ENCODE peak calls at places on chromosomes 12 and 14, in four cellular contexts. M, P, Q and X are unnamed samples. For H3K9me3, the result is how much of the 10 kb centered on the place peaks cover.

GRCh38 chr14:37466623-37467088 is 128.4 kb downstream of the FOXA1 start:
- DNase-seq in M (no peak), P (no peak), Q (no peak), X (no peak)

GRCh38 chr12:66119870-66120241 is 10.7 kb downstream of the LLPH start:
- DNase-seq in M (no peak), P (no peak), Q (no peak), X (no peak)

GRCh38 chr14:92412912-92413311 is 89.9 kb downstream of the SLC24A4 start:
- DNase-seq in M (no peak), P (no peak), Q (no peak), X (no peak)

GRCh38 chr14:95362180-95362494 is 42.4 kb upstream of the CLMN start:
- DNase-seq in M (no peak), P (no peak), Q (no peak), X (no peak)

GRCh38 chr12:56645201-56645716 is 525 bp downstream of the ATP5F1B start:
- DNase-seq in M (no peak), P (no peak), Q (no peak), X (no peak)

GRCh38 chr14:72350215-72350614 is 418.0 kb downstream of the RGS6 start:
- DNase-seq in M (no peak), P (no peak), Q (no peak), X (no peak)

GRCh38 chr12:124086299-124086898 is 113.4 kb downstream of the ZNF664 start:
- DNase-seq in M (no peak), P (no peak), Q (no peak), X (no peak)

GRCh38 chr14:75315143-75315542 is 36.5 kb downstream of the FOS start:
- DNase-seq in M (no peak), P (no peak), Q (no peak), X (no peak)

GRCh38 chr12:26156201-26156871 is 31.5 kb upstream of the BHLHE41 start:
- DNase-seq in M (peak), P (no peak), Q (no peak), X (no peak)

GRCh38 chr12:96912943-96913342 is 5.9 kb downstream of the NEDD1 start:
- DNase-seq in M (no peak), P (no peak), Q (no peak), X (no peak)

GRCh38 chr12:58888131-58888783 is 32.0 kb downstream of the LRIG3 start:
- DNase-seq in M (no peak), P (peak), Q (no peak), X (no peak)

GRCh38 chr14:100815478-100816285 is 10.2 kb upstream of the MEG3 start:
- DNase-seq in M (no peak), P (no peak), Q (no peak), X (no peak)

GRCh38 chr14:36520601-36521525 is 831 bp upstream of the NKX2-1 start:
- DNase-seq in M (no peak), P (no peak), Q (no peak), X (no peak)

GRCh38 chr12:112418248-112418595 is 525 bp upstream of the PTPN11 start:
- DNase-seq in M (no peak), P (no peak), Q (no peak), X (no peak)

GRCh38 chr12:113586461-113586860 is 114.8 kb upstream of the LHX5 start:
- DNase-seq in M (no peak), P (no peak), Q (no peak), X (no peak)

GRCh38 chr12:76706099-76706498 is 57.8 kb upstream of the ZDHHC17 start:
- DNase-seq in M (no peak), P (no peak), Q (no peak), X (no peak)

GRCh38 chr14:68784995-68785816 is 7.7 kb downstream of the ZFP36L1 start:
- DNase-seq in M (peak), P (peak), Q (no peak), X (peak)

GRCh38 chr14:68787235-68787727 is 5.6 kb downstream of the ZFP36L1 start:
- DNase-seq in M (peak), P (peak), Q (no peak), X (peak)

GRCh38 chr14:68785817-68786490 is 6.9 kb downstream of the ZFP36L1 start:
- DNase-seq in M (peak), P (peak), Q (no peak), X (peak)

GRCh38 chr14:68788275-68789001 is 4.4 kb downstream of the ZFP36L1 start:
- DNase-seq in M (no peak), P (no peak), Q (no peak), X (no peak)

DNA sequence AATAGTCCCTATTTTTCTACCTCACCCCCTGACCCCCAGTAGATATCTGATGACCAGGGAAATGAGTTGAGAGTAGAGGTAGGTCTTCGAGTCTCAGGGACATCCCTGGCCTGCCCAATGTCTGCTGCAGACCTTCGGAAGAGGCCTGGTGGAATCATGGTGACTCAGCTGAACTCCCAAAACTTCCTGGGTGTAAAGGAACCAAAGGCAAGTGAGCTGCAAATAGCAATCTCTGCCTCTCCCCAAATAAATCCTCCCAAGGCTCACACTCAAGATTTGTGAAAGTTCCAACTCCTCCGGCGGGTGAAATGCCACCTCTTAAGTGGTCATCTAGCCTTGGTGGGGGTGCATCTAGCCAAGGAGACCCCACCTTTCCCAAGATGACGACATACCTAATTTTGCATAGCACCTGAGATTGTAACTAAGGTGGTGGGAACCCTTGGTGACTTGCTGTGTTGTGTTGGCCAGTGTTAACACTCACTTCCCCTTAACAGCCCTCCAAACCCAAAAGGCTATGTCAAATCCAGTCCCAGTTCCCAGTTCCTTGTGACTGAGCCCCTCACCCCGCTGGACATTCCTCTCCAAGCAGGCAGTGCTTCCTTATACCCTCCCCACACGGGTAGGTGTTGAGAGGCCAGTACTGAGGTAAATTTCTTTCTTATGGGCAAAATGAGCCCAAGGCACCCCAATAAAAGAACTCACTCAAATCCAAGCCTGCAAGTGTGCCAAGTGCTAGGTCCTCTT is 6.2 kb downstream of the ZFP36L1 start:
- DNase-seq in M (peak), P (peak), Q (no peak), X (no peak)
- TF ChIP-seq POLR2A in M (no peak), P (no peak), Q (no peak), X (no peak)

GRCh38 chr12:45646851-45647581 is 82.5 kb upstream of the ARID2 start:
- DNase-seq in M (no peak), P (no peak), Q (no peak), X (no peak)
- H3K9me3 ChIP-seq in M (under half), P (under half), Q (under half), X (under half)

GRCh38 chr14:67241416-67242362 is at the start of gene PALS1:
- DNase-seq in M (no peak), P (peak), Q (no peak), X (no peak)
- TF ChIP-seq POLR2A in M (no peak), P (peak), Q (peak), X (no peak)

GRCh38 chr14:54647378-54647777 is 80.5 kb downstream of the SAMD4A start:
- DNase-seq in M (no peak), P (no peak), Q (no peak), X (no peak)

GRCh38 chr14:54650331-54651017 is 83.5 kb downstream of the SAMD4A start:
- DNase-seq in M (no peak), P (no peak), Q (no peak), X (no peak)

GRCh38 chr14:54642950-54643695 is 76.2 kb downstream of the SAMD4A start:
- DNase-seq in M (no peak), P (no peak), Q (no peak), X (no peak)

GRCh38 chr14:54643696-54644176 is 76.8 kb downstream of the SAMD4A start:
- DNase-seq in M (no peak), P (no peak), Q (no peak), X (no peak)

DNA sequence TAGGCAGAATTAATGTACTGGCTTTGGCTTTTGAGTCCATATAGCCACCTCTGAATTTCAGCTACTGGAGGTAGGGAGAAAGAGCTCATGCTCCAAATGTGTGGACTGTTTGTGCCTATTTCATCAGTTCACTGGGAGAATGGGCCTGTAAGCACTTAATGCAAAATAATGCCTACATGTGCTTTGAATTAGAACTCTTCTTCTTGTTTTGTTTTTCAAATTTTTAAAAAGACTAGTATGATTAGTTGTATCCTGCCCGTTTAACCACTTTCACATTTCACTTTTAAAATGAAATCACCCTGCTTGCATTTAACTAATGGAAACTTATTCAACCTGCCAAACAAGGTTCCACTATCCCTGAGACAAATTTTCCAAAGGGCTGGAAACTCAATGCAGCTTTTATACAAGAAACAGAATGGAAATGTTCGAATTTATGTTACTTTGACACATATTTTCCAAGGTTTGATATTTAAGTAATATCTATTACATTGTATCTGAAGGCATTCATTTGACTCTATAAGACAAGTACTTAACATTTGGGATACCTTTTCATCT is 79.7 kb downstream of the SAMD4A start:
- DNase-seq in M (no peak), P (no peak), Q (no peak), X (no peak)
- H3K9me3 ChIP-seq in M (under half), P (under half), Q (under half), X (under half)

DNA sequence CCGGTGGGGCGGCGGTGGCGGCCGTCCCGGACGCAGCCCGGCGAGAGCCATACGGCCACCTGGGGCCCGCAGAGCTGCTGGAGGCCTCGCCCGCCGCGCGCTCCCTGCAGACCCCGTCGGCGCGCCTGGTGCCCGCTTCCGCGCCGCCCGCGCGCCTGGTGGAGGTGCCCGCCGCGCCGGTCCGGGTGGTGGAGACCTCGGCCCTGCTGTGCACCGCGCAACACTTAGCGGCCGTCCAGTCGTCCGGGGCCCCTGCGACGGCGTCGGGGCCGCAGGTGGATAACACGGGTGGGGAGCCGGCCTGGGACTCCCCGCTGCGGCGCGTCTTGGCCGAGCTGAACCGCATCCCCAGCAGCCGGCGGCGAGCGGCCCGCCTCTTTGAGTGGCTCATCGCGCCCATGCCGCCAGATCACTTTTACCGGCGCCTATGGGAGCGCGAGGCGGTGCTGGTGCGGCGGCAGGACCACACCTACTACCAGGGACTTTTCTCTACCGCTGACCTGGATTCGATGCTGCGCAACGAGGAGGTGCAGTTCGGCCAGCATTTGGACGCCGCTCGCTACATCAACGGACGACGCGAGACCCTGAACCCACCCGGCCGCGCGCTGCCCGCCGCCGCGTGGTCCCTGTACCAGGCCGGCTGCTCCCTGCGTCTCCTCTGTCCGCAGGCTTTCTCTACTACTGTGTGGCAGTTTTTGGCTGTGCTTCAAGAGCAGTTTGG is 683 bp downstream of the RIOX1 start:
- DNase-seq in M (peak), P (peak), Q (no peak), X (no peak)
- TF ChIP-seq POLR2A in M (no peak), P (no peak), Q (peak), X (peak)

GRCh38 chr14:66345986-66346385 is 140.2 kb upstream of the CCDC196 start:
- DNase-seq in M (no peak), P (no peak), Q (no peak), X (no peak)

DNA sequence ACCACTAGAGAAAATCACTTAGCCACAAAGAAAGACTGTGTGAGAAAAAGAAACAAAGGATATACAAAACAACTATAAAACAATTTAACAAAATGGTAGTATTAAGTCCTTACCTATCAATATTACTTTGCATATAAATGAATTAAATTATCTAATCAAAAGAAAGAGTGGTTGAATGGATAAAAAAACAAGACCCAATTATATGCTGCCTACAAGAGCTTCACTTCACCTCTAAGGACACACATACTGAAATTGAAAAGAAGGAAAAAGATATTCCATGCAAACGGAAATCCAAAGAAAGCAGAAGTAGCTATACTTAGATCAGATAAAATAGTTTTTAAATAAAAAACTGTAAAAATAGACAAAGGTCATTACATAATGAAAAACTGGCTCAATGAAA is 134.9 kb upstream of the CCDC196 start:
- DNase-seq in M (no peak), P (no peak), Q (no peak), X (no peak)
- H3K9me3 ChIP-seq in M (under half), P (under half), Q (under half), X (under half)

GRCh38 chr14:103385994-103386491 is 828 bp downstream of the MARK3 start:
- DNase-seq in M (peak), P (peak), Q (no peak), X (no peak)

GRCh38 chr14:103384450-103385152 is 614 bp upstream of the MARK3 start:
- DNase-seq in M (no peak), P (no peak), Q (no peak), X (no peak)

GRCh38 chr14:103386632-103387329 is 1.6 kb downstream of the MARK3 start:
- DNase-seq in M (no peak), P (no peak), Q (no peak), X (no peak)

GRCh38 chr14:103382375-103382774 is 2.8 kb upstream of the MARK3 start:
- DNase-seq in M (no peak), P (no peak), Q (no peak), X (no peak)

GRCh38 chr14:103385153-103385993 is at the start of gene MARK3:
- DNase-seq in M (peak), P (peak), Q (peak), X (peak)
- TF ChIP-seq POLR2A in M (peak), P (peak), Q (peak), X (no peak)

GRCh38 chr12:133227281-133227852 is 8.3 kb downstream of the ANHX start:
- DNase-seq in M (no peak), P (no peak), Q (no peak), X (no peak)

GRCh38 chr12:133221241-133221640 is 14.4 kb downstream of the ANHX start:
- DNase-seq in M (no peak), P (no peak), Q (no peak), X (no peak)

GRCh38 chr12:133222211-133222610 is 13.5 kb downstream of the ANHX start:
- DNase-seq in M (no peak), P (no peak), Q (no peak), X (no peak)

GRCh38 chr12:133226690-133227089 is 9.0 kb downstream of the ANHX start:
- DNase-seq in M (no peak), P (no peak), Q (no peak), X (no peak)

DNA sequence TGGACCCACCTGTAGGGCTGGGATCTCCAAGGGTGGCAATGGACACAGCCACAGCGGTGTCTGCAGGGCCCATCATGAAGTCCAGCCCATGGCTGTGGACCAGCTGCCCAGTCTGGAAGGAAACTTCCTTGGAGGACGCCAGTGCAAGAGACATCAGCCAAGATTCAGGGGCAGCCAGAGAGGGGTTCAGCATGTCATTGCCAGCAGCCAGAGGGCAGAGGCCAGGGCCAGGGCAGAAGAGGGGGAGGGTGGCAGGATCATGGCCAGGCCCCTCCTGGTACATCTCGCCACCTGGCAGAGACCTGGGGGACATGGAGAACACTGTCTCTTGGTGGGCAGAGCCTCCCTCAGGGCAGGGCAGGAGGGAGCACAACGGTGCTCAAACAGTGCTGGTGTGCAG is 10.2 kb downstream of the ANHX start:
- DNase-seq in M (no peak), P (no peak), Q (no peak), X (peak)
- H3K9me3 ChIP-seq in M (under half), P (under half), Q (under half), X (under half)

DNA sequence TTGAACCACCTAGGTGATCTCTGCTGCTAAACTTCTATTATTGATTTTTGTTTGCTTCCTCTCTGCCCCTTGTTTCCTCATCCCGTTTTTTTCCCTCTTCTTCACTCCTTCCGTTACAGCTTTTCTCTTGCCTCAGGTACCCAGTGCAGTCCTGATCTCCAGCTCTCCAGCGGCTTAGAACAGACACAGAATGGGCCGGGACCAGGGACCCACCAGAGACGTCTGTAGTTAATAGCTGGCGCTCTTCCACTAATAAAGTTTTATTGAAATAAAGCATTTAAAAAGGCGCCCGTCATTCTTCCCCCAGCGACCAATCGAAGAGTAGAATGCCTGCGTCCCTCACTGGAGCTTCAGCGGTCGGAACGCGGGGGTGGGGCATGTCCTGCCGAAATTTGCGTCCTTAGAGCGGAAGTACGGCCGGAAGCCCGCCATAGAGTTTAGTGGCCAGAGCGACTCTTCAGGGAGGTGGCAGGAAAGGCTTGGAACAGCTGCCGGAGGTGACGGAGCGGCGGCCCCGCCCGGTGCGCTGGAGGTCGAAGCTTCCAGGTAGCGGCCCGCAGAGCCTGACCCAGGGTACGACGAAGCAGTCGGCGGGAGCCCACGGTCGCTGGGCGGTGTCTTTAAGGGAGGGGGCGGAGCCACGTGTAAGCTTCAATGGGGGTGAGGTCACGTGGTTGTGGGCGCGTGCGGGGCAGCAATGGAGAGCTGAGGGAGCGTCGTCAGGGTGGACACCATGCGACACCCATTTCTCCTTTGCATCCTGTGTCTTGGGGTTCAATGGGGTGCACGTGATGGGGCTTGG is at the start of gene COPS7A:
- DNase-seq in M (peak), P (peak), Q (peak), X (no peak)
- TF ChIP-seq POLR2A in M (peak), P (peak), Q (peak), X (no peak)

DNA sequence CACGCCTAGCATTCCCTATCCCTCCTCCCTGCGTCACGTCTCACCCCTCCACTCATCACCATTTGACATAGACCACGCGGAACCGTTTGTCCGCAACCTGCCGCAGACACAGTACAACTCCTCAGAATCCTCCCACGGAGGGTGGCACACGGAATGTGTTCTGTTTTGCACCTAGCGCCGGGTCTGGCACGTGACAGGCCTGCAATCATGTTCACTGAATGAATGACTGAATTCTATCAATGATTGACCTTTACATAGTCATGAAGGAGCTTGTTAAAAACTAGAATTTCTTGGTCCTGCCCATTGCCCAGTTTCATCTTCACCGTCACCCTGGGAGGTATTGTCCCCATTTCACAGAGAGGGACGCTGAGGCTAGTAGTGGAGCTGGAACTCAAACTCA is 4.7 kb downstream of the SLC6A12 start:
- DNase-seq in M (no peak), P (no peak), Q (no peak), X (no peak)
- H3K9me3 ChIP-seq in M (under half), P (under half), Q (under half), X (under half)